ENCODE peak calls at places on chromosomes 12 and 14, in five cellular contexts. B is mesenchymal stem cell, X is cardiac fibroblast, P is transverse colon, L is neural progenitor cell. C is an unnamed sample.

GRCh38 chr12:71477609-71478008 is 38.0 kb downstream of the LGR5 start:
- DNase-seq in B (peak; percentile 3), X (no peak), P (no peak), L (no peak), C (no peak)

GRCh38 chr12:56951582-56952339 is 5.6 kb downstream of the RDH16 start:
- DNase-seq in B (no peak), X (no peak), P (no peak), L (no peak), C (no peak)

GRCh38 chr14:75156901-75157300 is 19.5 kb downstream of the TMED10 start:
- DNase-seq in B (no peak), X (no peak), P (no peak), L (no peak), C (no peak)

GRCh38 chr12:19033244-19033643 is 96.3 kb upstream of the PLEKHA5 start:
- DNase-seq in B (no peak), X (no peak), P (no peak), L (no peak), C (no peak)

GRCh38 chr14:68239988-68240387 is 420.4 kb downstream of the RAD51B start:
- DNase-seq in B (peak; percentile 72), X (no peak), P (peak; percentile 50), L (no peak), C (peak; percentile 57)

GRCh38 chr12:1130164-1130563 is 139.1 kb downstream of the ERC1 start:
- DNase-seq in B (no peak), X (no peak), P (peak; percentile 80), L (no peak), C (no peak)

GRCh38 chr12:60437297-60437696 is 841.5 kb downstream of the SLC16A7 start:
- DNase-seq in B (no peak), X (no peak), P (no peak), L (no peak), C (no peak)

GRCh38 chr12:45989277-45989856 is 1.0 kb downstream of the SCAF11 start:
- DNase-seq in B (no peak), X (no peak), P (no peak), L (no peak), C (peak; percentile 71)

GRCh38 chr14:73369433-73369832 is 88.9 kb downstream of the NUMB start:
- DNase-seq in B (no peak), X (no peak), P (no peak), L (no peak), C (no peak)

GRCh38 chr12:122980192-122981035 is at the start of gene ARL6IP4:
- DNase-seq in B (peak; percentile 70), X (peak; percentile 71), P (peak; percentile 70), L (peak; percentile 80), C (peak; percentile 70)

GRCh38 chr12:18281941-18282340 is 20.6 kb downstream of the PIK3C2G start:
- DNase-seq in B (no peak), X (peak; percentile 1), P (no peak), L (no peak), C (no peak)

GRCh38 chr12:103810108-103810507 is 30.9 kb downstream of the NT5DC3 start:
- DNase-seq in B (no peak), X (no peak), P (no peak), L (no peak), C (no peak)

GRCh38 chr14:23056257-23056955 is 914 bp downstream of the CDH24 start:
- DNase-seq in B (peak; percentile 84), X (peak; percentile 67), P (peak; percentile 80), L (peak; percentile 87), C (peak; percentile 68)

GRCh38 chr12:124667671-124668337 is 100.4 kb upstream of the NCOR2 start:
- DNase-seq in B (no peak), X (peak; percentile 60), P (no peak), L (no peak), C (no peak)

GRCh38 chr14:54589843-54590242 is 22.9 kb downstream of the SAMD4A start:
- DNase-seq in B (peak; percentile 55), X (no peak), P (no peak), L (no peak), C (peak; percentile 70)

GRCh38 chr12:13203028-13203922 is 6.7 kb downstream of the EMP1 start:
- DNase-seq in B (peak; percentile 40), X (peak; percentile 78), P (peak; percentile 41), L (peak; percentile 70), C (peak; percentile 68)

GRCh38 chr12:66139328-66139727 is 8.8 kb upstream of the LLPH start:
- DNase-seq in B (no peak), X (no peak), P (no peak), L (no peak), C (no peak)

GRCh38 chr14:28666961-28667360 is 99.6 kb upstream of the FOXG1 start:
- DNase-seq in B (peak; percentile 14), X (no peak), P (no peak), L (no peak), C (no peak)

GRCh38 chr14:36055052-36055378 is 121.5 kb downstream of the PTCSC3 start:
- DNase-seq in B (no peak), X (no peak), P (no peak), L (no peak), C (no peak)

GRCh38 chr14:105495101-105495989 is 4.3 kb downstream of the TEDC1 start:
- DNase-seq in B (no peak), X (no peak), P (no peak), L (no peak), C (no peak)

GRCh38 chr12:32134144-32134888 is 27.7 kb downstream of the BICD1 start:
- DNase-seq in B (peak; percentile 15), X (peak; percentile 51), P (peak; percentile 14), L (no peak), C (peak; percentile 26)

GRCh38 chr14:71117839-71118743 is 210.8 kb downstream of the PCNX1 start:
- DNase-seq in B (peak; percentile 93), X (peak; percentile 79), P (peak; percentile 55), L (no peak), C (peak; percentile 79)

GRCh38 chr12:81998761-81999378 is 239.7 kb upstream of the PPFIA2 start:
- DNase-seq in B (no peak), X (peak; percentile 28), P (no peak), L (no peak), C (peak; percentile 2)

GRCh38 chr14:66650491-66650911 is 142.6 kb downstream of the GPHN start:
- DNase-seq in B (no peak), X (peak; percentile 47), P (no peak), L (no peak), C (no peak)

GRCh38 chr12:24741216-24741615 is 207.7 kb downstream of the BCAT1 start:
- DNase-seq in B (no peak), X (no peak), P (no peak), L (no peak), C (no peak)

DNA sequence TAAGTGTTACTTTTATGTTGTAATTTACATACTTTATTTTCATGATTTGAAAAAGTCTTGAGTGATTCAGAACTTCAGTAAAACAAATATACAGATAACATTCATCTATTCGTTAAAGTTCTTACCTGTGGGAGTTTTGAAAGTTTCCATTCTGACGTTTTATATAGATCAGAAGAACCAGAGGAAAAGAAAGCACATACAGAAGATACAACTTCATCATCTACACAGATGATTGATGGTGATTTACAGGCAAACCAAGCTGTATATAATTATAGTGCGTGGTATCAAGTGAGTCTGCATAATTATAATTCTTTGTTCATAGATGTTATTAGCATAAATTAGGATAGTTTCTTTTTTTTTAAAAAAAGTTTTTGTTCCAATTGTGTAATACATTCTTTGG is 20.0 kb downstream of the FKBP3 start:
- DNase-seq in B (no peak), X (no peak), P (no peak), L (no peak), C (no peak)
- H3K4me3 ChIP-seq in B (no peak overlapping the region), X (no peak overlapping the region), P (no peak overlapping the region), L (no peak overlapping the region), C (no peak overlapping the region)

GRCh38 chr14:104223810-104224515 is 85.6 kb downstream of the KIF26A start:
- DNase-seq in B (peak; percentile 28), X (no peak), P (peak; percentile 4), L (no peak), C (no peak)
- H3K4me3 ChIP-seq in B (no peak overlapping the region), X (no peak overlapping the region), P (peak overlapping the region; percentile 41), L (no peak overlapping the region), C (no peak overlapping the region)

GRCh38 chr12:109916045-109916444 is 16.0 kb downstream of the TCHP start:
- DNase-seq in B (no peak), X (no peak), P (no peak), L (no peak), C (no peak)

GRCh38 chr12:109923038-109923437 is 23.0 kb downstream of the TCHP start:
- DNase-seq in B (no peak), X (no peak), P (no peak), L (no peak), C (no peak)

GRCh38 chr12:109920266-109920780 is 20.2 kb downstream of the TCHP start:
- DNase-seq in B (no peak), X (no peak), P (no peak), L (no peak), C (no peak)

GRCh38 chr12:109921982-109922381 is 21.9 kb downstream of the TCHP start:
- DNase-seq in B (no peak), X (no peak), P (no peak), L (no peak), C (no peak)

DNA sequence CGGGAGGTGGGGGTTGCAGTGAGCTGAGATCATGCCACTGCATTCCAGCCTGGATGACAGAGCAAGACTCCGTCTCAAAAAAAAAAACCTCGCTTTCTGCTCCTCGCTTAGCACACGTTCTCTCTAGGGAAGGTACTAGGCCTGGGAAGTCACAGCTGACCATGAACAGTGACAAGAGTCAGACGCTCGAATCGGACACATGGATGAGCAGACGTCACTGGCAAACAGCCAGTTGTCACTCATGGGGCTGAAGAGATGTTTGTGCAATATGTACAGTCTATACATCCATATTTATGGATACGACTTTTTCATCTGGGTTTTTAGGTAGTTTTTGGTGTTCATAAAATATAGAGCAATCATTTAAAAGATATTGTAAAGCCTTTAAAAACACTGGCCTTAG is 19.4 kb downstream of the TCHP start:
- DNase-seq in B (no peak), X (no peak), P (no peak), L (no peak), C (no peak)
- H3K4me3 ChIP-seq in B (no peak overlapping the region), X (no peak overlapping the region), P (no peak overlapping the region), L (no peak overlapping the region), C (no peak overlapping the region)

DNA sequence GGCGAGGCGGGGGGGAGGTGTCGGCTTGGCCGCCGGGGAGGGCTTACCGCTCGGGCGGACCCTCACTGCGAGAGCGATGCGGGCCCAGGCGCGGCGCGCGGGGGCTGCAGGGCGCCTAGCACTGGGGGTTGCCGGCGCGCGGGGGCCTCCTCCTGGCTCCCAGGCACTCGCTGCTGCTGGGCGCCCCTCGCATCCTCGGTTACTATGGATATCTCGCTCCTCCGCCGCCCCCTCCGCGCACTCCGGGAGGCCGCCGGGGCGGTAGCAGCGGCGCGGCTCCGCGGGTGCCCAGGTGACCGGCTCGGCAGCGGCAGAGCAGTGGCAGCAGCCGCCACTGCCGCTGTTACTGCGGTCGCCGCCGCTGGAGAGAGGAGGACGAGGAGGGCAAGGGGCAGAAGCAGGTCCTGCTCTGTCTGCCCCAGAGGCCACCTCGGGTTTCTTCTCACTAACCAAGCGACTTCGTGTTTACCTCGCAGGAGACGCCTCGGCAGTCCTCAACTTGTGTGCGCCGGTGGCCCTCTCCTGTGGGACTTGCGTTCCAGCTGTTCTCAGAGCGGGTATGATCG is 250.1 kb downstream of the APAF1 start:
- DNase-seq in B (no peak), X (no peak), P (no peak), L (peak; percentile 75), C (no peak)
- H3K4me3 ChIP-seq in B (no peak overlapping the region), X (no peak overlapping the region), P (peak overlapping the region; percentile 38), L (peak overlapping the region; percentile 69), C (no peak overlapping the region)

C was measured in fibroblast of villous mesenchyme.